ENCODE peak calls at places on chromosome 21, in four cellular contexts. H, E, D and N are unnamed samples.

GRCh38 chr21:35226960-35227741 is 178.0 kb upstream of the RUNX1 start:
- DNase-seq in H (no peak), E (peak; percentile 61), D (peak; percentile 81), N (peak; percentile 64)

GRCh38 chr21:36147891-36148290 is 8.7 kb upstream of the DOP1B start:
- DNase-seq in H (no peak), E (no peak), D (no peak), N (no peak)

GRCh38 chr21:29939859-29940245 is at the start of gene GRIK1:
- DNase-seq in E (no peak), D (no peak), H (no peak), N (no peak)

GRCh38 chr21:41781047-41781405 is 14.2 kb upstream of the RIPK4 start:
- DNase-seq in E (no peak), D (no peak), H (no peak), N (no peak)

GRCh38 chr21:43608225-43608624 is 51.1 kb downstream of the HSF2BP start:
- DNase-seq in E (no peak), H (no peak), D (no peak), N (no peak)

GRCh38 chr21:36236052-36236730 is 79.6 kb downstream of the DOP1B start:
- DNase-seq in E (no peak), H (no peak), D (no peak), N (no peak)

GRCh38 chr21:42400525-42400924 is 3.2 kb upstream of the UBASH3A start:
- DNase-seq in E (no peak), H (no peak), D (no peak), N (no peak)

GRCh38 chr21:33455858-33456446 is 23.8 kb downstream of the TMEM50B start:
- DNase-seq in D (no peak), H (no peak), E (no peak), N (no peak)

GRCh38 chr21:36260030-36260787 is 59.8 kb upstream of the MORC3 start:
- DNase-seq in H (peak; percentile 40), E (peak; percentile 66), D (peak; percentile 68), N (peak; percentile 57)

GRCh38 chr21:35674895-35675470 is 385.3 kb downstream of the SETD4 start:
- DNase-seq in D (no peak), H (no peak), E (no peak), N (no peak)

GRCh38 chr21:16568661-16569060 is 838.9 kb downstream of the USP25 start:
- DNase-seq in D (no peak), H (no peak), E (no peak), N (no peak)

GRCh38 chr21:37047079-37047478 is 25.8 kb downstream of the PIGP start:
- DNase-seq in H (peak; percentile 10), E (no peak), D (no peak), N (no peak)

GRCh38 chr21:46617267-46618051 is 12.6 kb upstream of the S100B start:
- DNase-seq in E (no peak), H (no peak), D (no peak), N (no peak)

GRCh38 chr21:29091032-29091431 is 17.6 kb upstream of the CCT8 start:
- DNase-seq in H (no peak), E (no peak), D (no peak), N (no peak)

GRCh38 chr21:20802631-20803260 is 195.5 kb upstream of the NCAM2 start:
- DNase-seq in D (no peak), H (no peak), E (no peak), N (no peak)

GRCh38 chr21:45874716-45875415 is 106.7 kb upstream of the COL6A1 start:
- DNase-seq in H (no peak), E (no peak), D (no peak), N (no peak)

GRCh38 chr21:45297329-45297728 is 9.6 kb upstream of the POFUT2 start:
- DNase-seq in H (no peak), D (no peak), E (no peak), N (no peak)

GRCh38 chr21:45992311-45993209 is 11.0 kb downstream of the COL6A1 start:
- DNase-seq in H (no peak), E (no peak), D (peak; percentile 12), N (no peak)

GRCh38 chr21:43333301-43334062 is 93.4 kb downstream of the SIK1 start:
- DNase-seq in D (no peak), E (no peak), H (peak; percentile 97), N (no peak)

GRCh38 chr21:25385912-25386474 is 221.3 kb downstream of the MRPL39 start:
- DNase-seq in H (peak; percentile 57), D (no peak), E (peak; percentile 28), N (peak; percentile 21)

GRCh38 chr21:16587671-16588379 is 858.0 kb downstream of the USP25 start:
- DNase-seq in D (no peak), E (no peak), H (no peak), N (no peak)

GRCh38 chr21:35562876-35563275 is 497.4 kb downstream of the SETD4 start:
- DNase-seq in D (no peak), E (no peak), H (no peak), N (no peak)

GRCh38 chr21:29677326-29677725 is 262.5 kb downstream of the GRIK1 start:
- DNase-seq in D (no peak), E (no peak), H (no peak), N (no peak)

GRCh38 chr21:42848932-42849758 is 30.2 kb downstream of the WDR4 start:
- DNase-seq in D (no peak), H (no peak), E (no peak), N (no peak)

GRCh38 chr21:45767071-45768006 is 123.8 kb downstream of the PCBP3 start:
- DNase-seq in D (peak; percentile 47), H (no peak), E (peak; percentile 66), N (no peak)

GRCh38 chr21:44682580-44683151 is 703 bp upstream of the KRTAP12-1 start:
- DNase-seq in H (no peak), E (no peak), D (no peak), N (no peak)

GRCh38 chr21:15604424-15604823 is 125.4 kb upstream of the USP25 start:
- DNase-seq in H (peak; percentile 65), D (no peak), E (no peak), N (no peak)

GRCh38 chr21:39141502-39141901 is 41.7 kb downstream of the PSMG1 start:
- DNase-seq in H (no peak), E (no peak), D (no peak), N (no peak)

GRCh38 chr21:40210251-40210650 is 343.0 kb downstream of the PCP4 start:
- DNase-seq in D (no peak), E (no peak), H (no peak), N (no peak)

GRCh38 chr21:36735201-36735515 is 36.2 kb downstream of the SIM2 start:
- DNase-seq in D (no peak), E (no peak), H (no peak), N (no peak)

GRCh38 chr21:26388731-26389231 is 184.3 kb downstream of the CYYR1 start:
- DNase-seq in E (no peak), H (peak; percentile 41), D (no peak), N (no peak)

GRCh38 chr21:26079376-26079775 is 91.2 kb downstream of the APP start:
- DNase-seq in E (no peak), H (no peak), D (no peak), N (no peak)

GRCh38 chr21:42162831-42163510 is 56.0 kb upstream of the ABCG1 start:
- DNase-seq in D (peak; percentile 34), E (no peak), H (no peak), N (no peak)

GRCh38 chr21:44834231-44834950 is 16.5 kb upstream of the SUMO3 start:
- DNase-seq in H (no peak), E (no peak), D (no peak), N (no peak)

GRCh38 chr21:35614412-35614901 is 445.9 kb downstream of the SETD4 start:
- DNase-seq in D (no peak), E (no peak), H (no peak), N (no peak)

GRCh38 chr21:37445228-37445627 is 78.7 kb downstream of the DYRK1A start:
- DNase-seq in D (no peak), E (no peak), H (no peak), N (no peak)

GRCh38 chr21:41763398-41763931 is 3.4 kb downstream of the RIPK4 start:
- DNase-seq in E (no peak), D (no peak), H (no peak), N (no peak)

GRCh38 chr21:38766987-38767722 is 38.6 kb upstream of the ETS2 start:
- DNase-seq in D (peak; percentile 78), H (no peak), E (peak; percentile 79), N (peak; percentile 69)

GRCh38 chr21:32140212-32141008 is 138.4 kb downstream of the MIS18A start:
- DNase-seq in D (no peak), H (no peak), E (no peak), N (no peak)